ENCODE peak calls at places on chromosomes 3 and 15, in nine cellular contexts. Q, X, O, L, G, I, K, E and P are unnamed samples.

GRCh38 chr3:149122716-149123578 is 6.5 kb upstream of the HPS3 start:
- DNase-seq in Q (peak), X (no peak), O (no peak), L (no peak), G (no peak), I (no peak), K (no peak), E (no peak), P (no peak)

GRCh38 chr3:101081990-101082389 is 88.8 kb upstream of the ABI3BP start:
- DNase-seq in Q (peak), X (no peak), O (no peak), L (no peak), G (no peak), I (no peak), K (no peak), E (no peak), P (no peak)

GRCh38 chr3:72487078-72487765 is 361.0 kb downstream of the SHQ1 start:
- DNase-seq in Q (peak), X (no peak), O (no peak), L (peak), G (no peak), I (no peak), K (no peak), E (no peak), P (no peak)

GRCh38 chr3:39707314-39707909 is 102.0 kb upstream of the MYRIP start:
- DNase-seq in Q (peak), X (peak), O (no peak), L (no peak), G (peak), I (no peak), K (no peak), E (no peak), P (no peak)

GRCh38 chr3:147956615-147957014 is 547.5 kb downstream of the ZIC1 start:
- DNase-seq in Q (no peak), X (no peak), O (no peak), L (no peak), G (no peak), I (no peak), K (no peak), E (no peak), P (no peak)

GRCh38 chr3:134348524-134348923 is 25.7 kb downstream of the AMOTL2 start:
- DNase-seq in Q (peak), X (no peak), O (no peak), L (no peak), G (no peak), I (no peak), K (no peak), E (no peak), P (no peak)

GRCh38 chr3:100518983-100519382 is 26.6 kb downstream of the TMEM45A start:
- DNase-seq in Q (peak), X (no peak), O (no peak), L (no peak), G (no peak), I (no peak), K (no peak), E (no peak), P (no peak)

GRCh38 chr3:189863031-189863430 is 231.8 kb downstream of the TP63 start:
- DNase-seq in Q (peak), X (no peak), O (no peak), L (no peak), G (no peak), I (no peak), K (no peak), E (peak), P (no peak)

GRCh38 chr15:41490355-41490754 is 3.3 kb upstream of the ITPKA start:
- DNase-seq in Q (peak), X (no peak), O (no peak), L (no peak), G (no peak), I (no peak), K (no peak), E (peak), P (no peak)

GRCh38 chr3:88963003-88963402 is 144.4 kb upstream of the EPHA3 start:
- DNase-seq in Q (no peak), X (no peak), O (no peak), L (no peak), G (no peak), I (no peak), K (no peak), E (no peak), P (no peak)

GRCh38 chr15:73078291-73078690 is 26.0 kb downstream of the NEO1 start:
- DNase-seq in Q (no peak), X (no peak), O (no peak), L (no peak), G (no peak), I (no peak), K (no peak), E (no peak), P (no peak)

GRCh38 chr15:74402337-74402839 is 31.4 kb downstream of the SEMA7A start:
- DNase-seq in Q (no peak), X (no peak), O (no peak), L (no peak), G (no peak), I (no peak), K (peak), E (no peak), P (no peak)

GRCh38 chr3:197541756-197542539 is 13.8 kb downstream of the BDH1 start:
- DNase-seq in Q (peak), X (no peak), O (no peak), L (no peak), G (no peak), I (peak), K (no peak), E (peak), P (no peak)

GRCh38 chr3:181383760-181384159 is 328.0 kb upstream of the SOX2 start:
- DNase-seq in Q (no peak), X (no peak), O (no peak), L (no peak), G (no peak), I (no peak), K (no peak), E (no peak), P (no peak)

GRCh38 chr3:115789480-115789879 is 166.2 kb downstream of the GAP43 start:
- DNase-seq in Q (no peak), X (no peak), O (no peak), L (no peak), G (no peak), I (no peak), K (no peak), E (no peak), P (no peak)

GRCh38 chr3:55160241-55160877 is 232.5 kb upstream of the LRTM1 start:
- DNase-seq in Q (peak), X (peak), O (no peak), L (no peak), G (no peak), I (no peak), K (no peak), E (no peak), P (no peak)

GRCh38 chr3:192812736-192813383 is 85.5 kb upstream of the FGF12 start:
- DNase-seq in Q (peak), X (no peak), O (no peak), L (no peak), G (peak), I (no peak), K (no peak), E (no peak), P (peak)

GRCh38 chr3:194285024-194285858 is 65.9 kb downstream of the CPN2 start:
- DNase-seq in Q (peak), X (no peak), O (no peak), L (no peak), G (no peak), I (no peak), K (no peak), E (no peak), P (no peak)

GRCh38 chr3:156416846-156417581 is 137.9 kb downstream of the SSR3 start:
- DNase-seq in Q (peak), X (no peak), O (no peak), L (no peak), G (no peak), I (no peak), K (no peak), E (no peak), P (peak)

GRCh38 chr3:170651260-170651845 is 65.5 kb upstream of the SLC7A14 start:
- DNase-seq in Q (no peak), X (no peak), O (no peak), L (no peak), G (no peak), I (no peak), K (no peak), E (peak), P (no peak)

GRCh38 chr3:78506581-78507195 is 1261.1 kb downstream of the ROBO1 start:
- DNase-seq in Q (peak), X (no peak), O (no peak), L (no peak), G (no peak), I (no peak), K (no peak), E (no peak), P (no peak)

GRCh38 chr3:60260546-60260945 is 990.7 kb downstream of the FHIT start:
- DNase-seq in Q (no peak), X (no peak), O (no peak), L (no peak), G (no peak), I (no peak), K (no peak), E (no peak), P (no peak)

GRCh38 chr3:53842436-53843194 is 3.6 kb downstream of the CHDH start:
- DNase-seq in Q (no peak), X (no peak), O (no peak), L (no peak), G (no peak), I (peak), K (no peak), E (peak), P (no peak)

GRCh38 chr3:53478166-53478830 is 16.1 kb upstream of the CACNA1D start:
- DNase-seq in Q (no peak), X (no peak), O (no peak), L (no peak), G (no peak), I (no peak), K (no peak), E (no peak), P (no peak)

GRCh38 chr15:47917881-47918280 is 200.6 kb downstream of the SEMA6D start:
- DNase-seq in Q (no peak), X (no peak), O (no peak), L (no peak), G (no peak), I (no peak), K (no peak), E (no peak), P (no peak)

GRCh38 chr3:13537244-13537921 is 11.5 kb upstream of the FBLN2 start:
- DNase-seq in Q (no peak), X (no peak), O (no peak), L (no peak), G (no peak), I (no peak), K (no peak), E (peak), P (no peak)

GRCh38 chr3:135862361-135862760 is 103.2 kb upstream of the PPP2R3A start:
- DNase-seq in Q (no peak), X (no peak), O (no peak), L (no peak), G (no peak), I (no peak), K (no peak), E (no peak), P (no peak)

GRCh38 chr3:39101022-39101689 is 6.3 kb downstream of the GORASP1 start:
- DNase-seq in Q (peak), X (peak), O (peak), L (no peak), G (peak), I (no peak), K (no peak), E (no peak), P (peak)

GRCh38 chr15:41154412-41154811 is 38.3 kb upstream of the INO80 start:
- DNase-seq in Q (no peak), X (no peak), O (no peak), L (no peak), G (no peak), I (no peak), K (no peak), E (no peak), P (no peak)

GRCh38 chr3:125591116-125591755 is 4.1 kb downstream of the OSBPL11 start:
- DNase-seq in Q (no peak), X (no peak), O (no peak), L (no peak), G (no peak), I (no peak), K (no peak), E (no peak), P (no peak)

GRCh38 chr3:25971736-25972135 is 181.8 kb downstream of the OXSM start:
- DNase-seq in Q (no peak), X (no peak), O (no peak), L (no peak), G (no peak), I (no peak), K (no peak), E (no peak), P (no peak)

GRCh38 chr3:185825639-185826481 is 1.0 kb upstream of the IGF2BP2 start:
- DNase-seq in Q (peak), X (peak), O (peak), L (peak), G (peak), I (no peak), K (no peak), E (no peak), P (peak)

GRCh38 chr3:86794336-86795065 is 196.4 kb downstream of the VGLL3 start:
- DNase-seq in Q (peak), X (no peak), O (no peak), L (no peak), G (no peak), I (no peak), K (no peak), E (no peak), P (no peak)